ENCODE peak calls at places on chromosomes 13 and 19, in nine cellular contexts. G is ascending aorta; C is tibial artery; D is body of pancreas; V is cardiac muscle cell; I is effector memory CD4-positive, alpha-beta T cell; U is IMR-90; N is CD8-positive, alpha-beta memory T cell; A is right cardiac atrium. O is an unnamed sample.

GRCh38 chr19:50835103-50835784 is 1.9 kb upstream of the KLK15 start:
- DNase-seq in G (no peak), C (no peak), D (peak; percentile 56), V (peak; percentile 29), I (no peak), U (no peak), N (no peak), A (no peak), O (no peak)

GRCh38 chr13:114067381-114067885 is 65.0 kb downstream of the RASA3 start:
- DNase-seq in G (no peak), C (peak; percentile 18), D (no peak), V (peak; percentile 45), I (no peak), U (peak; percentile 68), N (no peak), A (peak; percentile 60), O (no peak)

GRCh38 chr19:45767410-45767880 is 1.6 kb downstream of the SIX5 start:
- DNase-seq in G (peak; percentile 88), C (peak; percentile 89), D (peak; percentile 86), V (peak; percentile 93), I (no peak), U (peak; percentile 89), N (no peak), A (peak; percentile 90), O (no peak)

GRCh38 chr19:17719730-17720486 is 628 bp downstream of the MAP1S start:
- DNase-seq in G (no peak), C (no peak), D (peak; percentile 76), V (no peak), I (no peak), U (no peak), N (peak; percentile 10), A (no peak), O (peak; percentile 45)

GRCh38 chr19:42200116-42200740 is 17.2 kb downstream of the DEDD2 start:
- DNase-seq in G (no peak), C (no peak), D (no peak), V (no peak), I (no peak), U (no peak), N (no peak), A (no peak), O (no peak)

GRCh38 chr13:114024603-114025431 is 50.9 kb upstream of the C13orf46 start:
- DNase-seq in G (no peak), C (no peak), D (no peak), V (no peak), I (no peak), U (no peak), N (no peak), A (peak; percentile 57), O (no peak)

GRCh38 chr13:85367887-85368286 is 431.3 kb downstream of the SLITRK6 start:
- DNase-seq in G (no peak), C (no peak), D (no peak), V (peak; percentile 44), I (no peak), U (peak; percentile 2), N (no peak), A (no peak), O (no peak)

GRCh38 chr13:90055121-90055520 is 1292.4 kb upstream of the MIR17HG start:
- DNase-seq in G (no peak), C (no peak), D (no peak), V (no peak), I (no peak), U (no peak), N (no peak), A (no peak), O (no peak)

GRCh38 chr19:39157275-39157996 is 31.9 kb downstream of the PAK4 start:
- DNase-seq in G (no peak), C (no peak), D (no peak), V (no peak), I (no peak), U (peak; percentile 28), N (no peak), A (peak; percentile 45), O (no peak)

GRCh38 chr19:426725-427445 is 17.9 kb upstream of the C2CD4C start:
- DNase-seq in G (no peak), C (no peak), D (no peak), V (no peak), I (no peak), U (no peak), N (no peak), A (no peak), O (no peak)

GRCh38 chr13:113915012-113915763 is 51.3 kb upstream of the GAS6 start:
- DNase-seq in G (peak; percentile 44), C (no peak), D (no peak), V (no peak), I (no peak), U (no peak), N (no peak), A (no peak), O (no peak)

GRCh38 chr13:35984776-35985453 is 146.3 kb downstream of the DCLK1 start:
- DNase-seq in G (no peak), C (no peak), D (no peak), V (no peak), I (no peak), U (no peak), N (no peak), A (peak; percentile 28), O (no peak)

GRCh38 chr19:940591-941291 is 14.9 kb downstream of the ARID3A start:
- DNase-seq in G (peak; percentile 90), C (peak; percentile 80), D (peak; percentile 91), V (no peak), I (peak; percentile 72), U (peak; percentile 57), N (peak; percentile 66), A (peak; percentile 89), O (peak; percentile 63)

GRCh38 chr13:29490561-29490960 is 104.9 kb downstream of the SLC7A1 start:
- DNase-seq in G (peak; percentile 11), C (no peak), D (no peak), V (no peak), I (no peak), U (no peak), N (no peak), A (no peak), O (no peak)

GRCh38 chr13:21079761-21080730 is 18.7 kb upstream of the LATS2 start:
- DNase-seq in G (peak; percentile 83), C (peak; percentile 42), D (peak; percentile 17), V (peak; percentile 84), I (no peak), U (peak; percentile 93), N (no peak), A (peak; percentile 59), O (no peak)

GRCh38 chr13:28763887-28764286 is 45.1 kb upstream of the SLC46A3 start:
- DNase-seq in G (no peak), C (no peak), D (no peak), V (no peak), I (no peak), U (no peak), N (no peak), A (no peak), O (no peak)

GRCh38 chr13:108827637-108828036 is 198.2 kb downstream of the MYO16 start:
- DNase-seq in G (no peak), C (no peak), D (peak; percentile 9), V (no peak), I (no peak), U (no peak), N (no peak), A (no peak), O (no peak)

GRCh38 chr19:12868540-12869112 is 12.6 kb downstream of the DNASE2 start:
- DNase-seq in G (no peak), C (no peak), D (no peak), V (no peak), I (no peak), U (no peak), N (no peak), A (no peak), O (no peak)

GRCh38 chr13:27203854-27204253 is 32.2 kb upstream of the USP12 start:
- DNase-seq in G (no peak), C (no peak), D (peak; percentile 26), V (peak; percentile 32), I (no peak), U (peak; percentile 31), N (no peak), A (no peak), O (no peak)

GRCh38 chr13:80870186-80870585 is 529.3 kb upstream of the SPRY2 start:
- DNase-seq in G (no peak), C (no peak), D (no peak), V (no peak), I (no peak), U (no peak), N (no peak), A (no peak), O (no peak)

GRCh38 chr13:33543089-33543459 is 257.5 kb upstream of the STARD13 start:
- DNase-seq in G (no peak), C (no peak), D (no peak), V (no peak), I (no peak), U (no peak), N (no peak), A (no peak), O (no peak)

GRCh38 chr19:47644743-47645499 is 36.0 kb downstream of the BICRA start:
- DNase-seq in G (no peak), C (no peak), D (no peak), V (no peak), I (no peak), U (no peak), N (no peak), A (no peak), O (no peak)

GRCh38 chr19:54436031-54436523 is 12.9 kb upstream of the LENG8 start:
- DNase-seq in G (no peak), C (no peak), D (no peak), V (no peak), I (no peak), U (no peak), N (no peak), A (peak; percentile 76), O (no peak)
- H3K27ac ChIP-seq in G (no peak overlapping the region), C (no peak overlapping the region), D (peak overlapping the region; percentile 29), V (no peak overlapping the region), I (no peak overlapping the region), U (no peak overlapping the region), N (no peak overlapping the region), A (no peak overlapping the region), O (no peak overlapping the region)

DNA sequence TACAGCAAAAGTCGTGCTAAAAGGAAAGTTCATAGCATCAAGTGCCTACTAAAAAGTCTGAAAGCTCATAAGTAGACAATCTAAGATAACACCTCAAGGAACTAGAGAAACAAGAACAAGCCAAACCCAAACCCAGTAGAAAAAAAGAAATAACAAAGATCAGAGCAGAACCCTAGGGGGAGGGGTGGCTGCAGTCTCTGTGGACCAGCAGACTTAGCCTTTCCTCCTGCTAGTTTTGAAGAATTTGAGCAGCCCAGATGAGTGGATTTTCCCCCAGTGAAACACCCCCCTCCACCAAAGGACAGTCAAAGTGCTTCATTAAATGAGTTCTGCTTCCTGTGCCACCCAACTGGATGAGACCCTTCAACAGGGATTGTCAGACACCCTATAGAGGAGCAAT is 2.6 kb upstream of the ZNF486 start:
- DNase-seq in G (no peak), C (no peak), D (no peak), V (no peak), I (no peak), U (no peak), N (no peak), A (no peak), O (no peak)
- H3K27ac ChIP-seq in G (no peak overlapping the region), C (no peak overlapping the region), D (no peak overlapping the region), V (no peak overlapping the region), I (no peak overlapping the region), U (no peak overlapping the region), N (no peak overlapping the region), A (no peak overlapping the region), O (no peak overlapping the region)

GRCh38 chr19:7953060-7953459 is 9.6 kb upstream of the TIMM44 start:
- DNase-seq in G (no peak), C (no peak), D (no peak), V (peak; percentile 81), I (no peak), U (peak; percentile 21), N (no peak), A (no peak), O (no peak)
- H3K27ac ChIP-seq in G (no peak overlapping the region), C (no peak overlapping the region), D (no peak overlapping the region), V (no peak overlapping the region), I (no peak overlapping the region), U (no peak overlapping the region), N (no peak overlapping the region), A (no peak overlapping the region), O (no peak overlapping the region)

GRCh38 chr13:42820450-42820849 is 39.1 kb downstream of the FAM216B start:
- DNase-seq in G (no peak), C (no peak), D (no peak), V (peak; percentile 57), I (no peak), U (no peak), N (no peak), A (no peak), O (no peak)
- H3K27ac ChIP-seq in G (no peak overlapping the region), C (no peak overlapping the region), D (no peak overlapping the region), V (no peak overlapping the region), I (no peak overlapping the region), U (peak overlapping the region; percentile 82), N (no peak overlapping the region), A (no peak overlapping the region), O (no peak overlapping the region)

O was measured in naive thymus-derived CD4-positive, alpha-beta T cell.